ENCODE peak calls at places on chromosomes 5 and 9, in nine cellular contexts. F, J, D, X, C, H, L, U and Y are unnamed samples.

GRCh38 chr9:74357577-74357976 is 139.6 kb upstream of the RORB start:
- DNase-seq in L (no peak), H (no peak), X (no peak), J (no peak), D (no peak), F (no peak), C (no peak), U (no peak), Y (no peak)

GRCh38 chr5:153629027-153629426 is 138.6 kb downstream of the GRIA1 start:
- DNase-seq in U (peak), F (peak), J (no peak), D (no peak), H (no peak), L (no peak), X (no peak), C (peak), Y (peak)

GRCh38 chr9:133263557-133263956 is 11.4 kb downstream of the ABO start:
- DNase-seq in J (no peak), C (no peak), F (no peak), U (no peak), L (no peak), X (no peak), D (no peak), H (no peak), Y (no peak)

GRCh38 chr9:20962487-20962886 is 69.0 kb downstream of the HACD4 start:
- DNase-seq in D (no peak), H (no peak), U (no peak), C (no peak), L (no peak), J (no peak), F (no peak), X (no peak), Y (no peak)

GRCh38 chr5:73902327-73903051 is 276.5 kb downstream of the ARHGEF28 start:
- DNase-seq in J (peak), C (peak), D (no peak), F (peak), X (no peak), U (no peak), H (no peak), L (no peak), Y (peak)

GRCh38 chr5:176365663-176366574 is 632 bp downstream of the ARL10 start:
- DNase-seq in F (no peak), U (no peak), C (peak), L (peak), J (no peak), D (no peak), H (peak), X (peak), Y (peak)

GRCh38 chr9:113648048-113648447 is 184.5 kb downstream of the RGS3 start:
- DNase-seq in F (no peak), J (no peak), H (no peak), D (no peak), U (no peak), X (no peak), L (no peak), C (no peak), Y (no peak)

GRCh38 chr5:16480821-16481538 is 15.4 kb upstream of the ZNF622 start:
- DNase-seq in F (no peak), D (no peak), J (no peak), L (no peak), U (no peak), X (no peak), H (no peak), C (no peak), Y (no peak)

GRCh38 chr5:77083088-77083487 is 4.0 kb downstream of the ZBED3 start:
- DNase-seq in C (no peak), D (no peak), H (no peak), U (no peak), L (no peak), F (no peak), J (no peak), X (no peak), Y (no peak)

GRCh38 chr9:4424891-4425290 is 65.4 kb upstream of the SLC1A1 start:
- DNase-seq in F (no peak), X (no peak), J (no peak), L (no peak), U (no peak), H (no peak), D (no peak), C (no peak), Y (no peak)

GRCh38 chr5:91318727-91319126 is 64.4 kb downstream of the ARRDC3 start:
- DNase-seq in L (no peak), J (no peak), D (no peak), F (no peak), C (no peak), X (peak), H (no peak), U (no peak), Y (no peak)

GRCh38 chr5:135937245-135937644 is 17.5 kb downstream of the LECT2 start:
- DNase-seq in F (no peak), D (no peak), U (no peak), J (no peak), X (no peak), C (no peak), L (no peak), H (no peak), Y (no peak)

GRCh38 chr5:180323929-180324632 is 29.1 kb downstream of the GFPT2 start:
- DNase-seq in C (no peak), U (no peak), J (no peak), L (no peak), H (no peak), X (no peak), F (peak), D (no peak), Y (no peak)

GRCh38 chr5:163712011-163712410 is 206.6 kb downstream of the MAT2B start:
- DNase-seq in L (no peak), F (no peak), D (no peak), H (no peak), U (no peak), J (no peak), X (no peak), C (no peak), Y (peak)

GRCh38 chr5:179805529-179806249 is 977 bp downstream of the MGAT4B start:
- DNase-seq in F (no peak), C (peak), D (no peak), J (no peak), H (peak), U (peak), L (no peak), X (no peak), Y (peak)

GRCh38 chr5:158758666-158759065 is 341.1 kb downstream of the EBF1 start:
- DNase-seq in F (no peak), U (no peak), C (no peak), L (no peak), D (no peak), J (no peak), X (no peak), H (no peak), Y (no peak)